ENCODE peak calls at places on chromosomes 6 and 20, in six cellular contexts. L is hippocampal formation; H is endothelial cell; Q is CD4-positive, CD25-positive, alpha-beta regulatory T cell; P is H9; U is pulmonary artery endothelial cell. Y is an unnamed sample.

GRCh38 chr20:25315418-25316210 is 67.7 kb downstream of the PYGB start:
- DNase-seq in L (no peak), H (no peak), Q (no peak), P (no peak), U (no peak), Y (peak)

GRCh38 chr6:3068329-3069223 is at the start of gene RIPK1:
- DNase-seq in L (peak), H (peak), Q (peak), P (peak), U (no peak), Y (peak)

GRCh38 chr20:25508083-25508770 is 77.1 kb downstream of the NINL start:
- DNase-seq in L (no peak), H (no peak), Q (no peak), P (no peak), U (peak), Y (peak)

GRCh38 chr20:43838703-43839060 is 76.0 kb upstream of the TOX2 start:
- DNase-seq in L (no peak), H (no peak), Q (peak), P (no peak), U (no peak), Y (no peak)

GRCh38 chr6:25945175-25945574 is 14.7 kb upstream of the SLC17A2 start:
- DNase-seq in L (no peak), H (no peak), Q (peak), P (no peak), U (no peak), Y (no peak)

GRCh38 chr20:25254986-25255680 is 7.2 kb downstream of the PYGB start:
- DNase-seq in L (peak), H (no peak), Q (no peak), P (peak), U (no peak), Y (no peak)

GRCh38 chr6:30322527-30323501 is 3.9 kb upstream of the TRIM39 start:
- DNase-seq in L (no peak), H (no peak), Q (no peak), P (no peak), U (no peak), Y (peak)

GRCh38 chr6:165770430-165771082 is 107.5 kb upstream of the PDE10A start:
- DNase-seq in L (no peak), H (no peak), Q (no peak), P (peak), U (no peak), Y (no peak)

GRCh38 chr6:140321891-140322290 is 947.4 kb upstream of the CITED2 start:
- DNase-seq in L (no peak), H (no peak), Q (peak), P (no peak), U (no peak), Y (no peak)

GRCh38 chr6:7115452-7116223 is 7.9 kb downstream of the RREB1 start:
- DNase-seq in L (peak), H (no peak), Q (no peak), P (no peak), U (no peak), Y (peak)

GRCh38 chr6:62288974-62289373 is 2.9 kb upstream of the KHDRBS2 start:
- DNase-seq in L (no peak), H (no peak), Q (no peak), P (no peak), U (no peak), Y (no peak)

GRCh38 chr6:128601060-128601459 is 80.7 kb upstream of the PTPRK start:
- DNase-seq in L (no peak), H (no peak), Q (no peak), P (no peak), U (no peak), Y (peak)

GRCh38 chr20:52895662-52896061 is 76.5 kb upstream of the TSHZ2 start:
- DNase-seq in L (no peak), H (no peak), Q (no peak), P (no peak), U (no peak), Y (no peak)

GRCh38 chr6:53624491-53624890 is 41.1 kb downstream of the KLHL31 start:
- DNase-seq in L (no peak), H (no peak), Q (no peak), P (no peak), U (no peak), Y (no peak)

GRCh38 chr6:106300944-106301343 is 24.6 kb downstream of the ATG5 start:
- DNase-seq in L (peak), H (no peak), Q (peak), P (no peak), U (no peak), Y (peak)

GRCh38 chr20:62066983-62067433 is 1.3 kb upstream of the TAF4 start:
- DNase-seq in L (no peak), H (no peak), Q (peak), P (peak), U (no peak), Y (no peak)

GRCh38 chr6:52839124-52840055 is 1.2 kb downstream of the GSTA5 start:
- DNase-seq in L (no peak), H (peak), Q (peak), P (peak), U (peak), Y (peak)

GRCh38 chr6:39496951-39497350 is 174.4 kb upstream of the KCNK16 start:
- DNase-seq in L (no peak), H (no peak), Q (no peak), P (no peak), U (no peak), Y (peak)

GRCh38 chr6:127206531-127207065 is 60.1 kb upstream of the RNF146 start:
- DNase-seq in L (no peak), H (no peak), Q (no peak), P (no peak), U (no peak), Y (peak)

GRCh38 chr20:50450961-50451752 is 59.0 kb upstream of the PTPN1 start:
- DNase-seq in L (no peak), H (no peak), Q (no peak), P (peak), U (no peak), Y (peak)

GRCh38 chr6:17485946-17486345 is 92.6 kb downstream of the CAP2 start:
- DNase-seq in L (no peak), H (no peak), Q (no peak), P (no peak), U (no peak), Y (no peak)

GRCh38 chr6:135013211-135013610 is 41.4 kb downstream of the HBS1L start:
- DNase-seq in L (no peak), H (no peak), Q (no peak), P (no peak), U (no peak), Y (no peak)

GRCh38 chr6:1622851-1623768 is 13.4 kb downstream of the FOXC1 start:
- DNase-seq in L (no peak), H (no peak), Q (no peak), P (no peak), U (no peak), Y (no peak)

GRCh38 chr6:87152528-87152950 is 2.8 kb upstream of the ZNF292 start:
- DNase-seq in L (peak), H (no peak), Q (no peak), P (no peak), U (no peak), Y (peak)

GRCh38 chr6:2231438-2231837 is 14.0 kb downstream of the GMDS start:
- DNase-seq in L (no peak), H (no peak), Q (no peak), P (no peak), U (no peak), Y (peak)

GRCh38 chr6:139240161-139241010 is 51.4 kb downstream of the TXLNB start:
- DNase-seq in L (no peak), H (no peak), Q (no peak), P (no peak), U (peak), Y (peak)

GRCh38 chr20:51422912-51423667 is 119.4 kb downstream of the NFATC2 start:
- DNase-seq in L (no peak), H (no peak), Q (peak), P (no peak), U (no peak), Y (no peak)

GRCh38 chr6:85797993-85798392 is 155.3 kb upstream of the SYNCRIP start:
- DNase-seq in L (no peak), H (no peak), Q (no peak), P (no peak), U (no peak), Y (peak)

GRCh38 chr6:161001421-161001820 is 9.9 kb downstream of the MAP3K4 start:
- DNase-seq in L (no peak), H (no peak), Q (no peak), P (no peak), U (no peak), Y (peak)

GRCh38 chr20:36836591-36837329 is 39.2 kb upstream of the TLDC2 start:
- DNase-seq in L (no peak), H (peak), Q (peak), P (peak), U (no peak), Y (peak)

GRCh38 chr6:142071981-142072380 is 60.7 kb upstream of the GJE1 start:
- DNase-seq in L (no peak), H (no peak), Q (no peak), P (peak), U (no peak), Y (no peak)

GRCh38 chr20:23361108-23361650 is 803 bp upstream of the GZF1 start:
- DNase-seq in L (no peak), H (no peak), Q (peak), P (no peak), U (no peak), Y (peak)

GRCh38 chr20:44396790-44397189 is 41.3 kb downstream of the HNF4A start:
- DNase-seq in L (no peak), H (no peak), Q (no peak), P (no peak), U (no peak), Y (no peak)